ENCODE peak calls at places on chromosomes 16 and 17, in five cellular contexts. D is left ventricle myocardium inferior, J is left colon, H is activated T-cell treated with anti-CD3 and anti-CD28 coated beads for 48 hours, R is H9. Q is an unnamed sample.

GRCh38 chr16:12120331-12120981 is 143.9 kb downstream of the SNX29 start:
- DNase-seq in D (peak; percentile 46), J (no peak), H (no peak), R (no peak), Q (no peak)

GRCh38 chr16:50381679-50382440 is 13.1 kb upstream of the BRD7 start:
- DNase-seq in D (no peak), J (no peak), H (no peak), R (peak; percentile 74), Q (no peak)

GRCh38 chr16:77805403-77805802 is 17.0 kb downstream of the VAT1L start:
- DNase-seq in D (peak; percentile 61), J (no peak), H (no peak), R (no peak), Q (no peak)

GRCh38 chr16:53417976-53418375 is 16.3 kb upstream of the RBL2 start:
- DNase-seq in D (no peak), J (no peak), H (no peak), R (no peak), Q (no peak)

GRCh38 chr17:64783556-64784352 is 121.6 kb upstream of the SMURF2 start:
- DNase-seq in D (no peak), J (no peak), H (no peak), R (no peak), Q (no peak)

GRCh38 chr16:21184834-21185233 is 26.4 kb downstream of the LDAF1 start:
- DNase-seq in D (no peak), J (no peak), H (peak; percentile 20), R (no peak), Q (no peak)

GRCh38 chr17:79035686-79036085 is 11.7 kb downstream of the C1QTNF1 start:
- DNase-seq in D (no peak), J (no peak), H (no peak), R (no peak), Q (no peak)

GRCh38 chr16:15811778-15812750 is 44.8 kb downstream of the MYH11 start:
- DNase-seq in D (no peak), J (peak; percentile 43), H (no peak), R (no peak), Q (peak; percentile 86)

GRCh38 chr17:42667088-42667951 is 8.2 kb downstream of the TUBG2 start:
- DNase-seq in D (no peak), J (peak; percentile 80), H (no peak), R (peak; percentile 58), Q (no peak)

GRCh38 chr16:30351586-30352419 is 3.3 kb downstream of the CD2BP2 start:
- DNase-seq in D (peak; percentile 76), J (peak; percentile 67), H (no peak), R (no peak), Q (no peak)

GRCh38 chr17:17779015-17779611 is 57.7 kb downstream of the SREBF1 start:
- DNase-seq in D (no peak), J (no peak), H (no peak), R (no peak), Q (no peak)

GRCh38 chr16:1656808-1657617 is 21.1 kb upstream of the JPT2 start:
- DNase-seq in D (peak; percentile 80), J (no peak), H (no peak), R (no peak), Q (no peak)

GRCh38 chr17:47945080-47945479 is 3.7 kb downstream of the PNPO start:
- DNase-seq in D (no peak), J (no peak), H (no peak), R (no peak), Q (no peak)

GRCh38 chr17:78414178-78415162 is 36.0 kb downstream of the PGS1 start:
- DNase-seq in D (no peak), J (no peak), H (peak; percentile 35), R (no peak), Q (no peak)

GRCh38 chr17:14864127-14864526 is 401.0 kb downstream of the PMP22 start:
- DNase-seq in D (no peak), J (no peak), H (no peak), R (no peak), Q (no peak)

GRCh38 chr17:42276609-42277341 is 584 bp upstream of the STAT5B start:
- DNase-seq in D (peak; percentile 70), J (peak; percentile 77), H (no peak), R (peak; percentile 69), Q (peak; percentile 38)

GRCh38 chr16:77238593-77238992 is 39.4 kb downstream of the SYCE1L start:
- DNase-seq in D (no peak), J (no peak), H (no peak), R (no peak), Q (peak; percentile 75)

GRCh38 chr16:1102921-1103648 is 7.0 kb upstream of the C1QTNF8 start:
- DNase-seq in D (peak; percentile 60), J (no peak), H (peak; percentile 72), R (peak; percentile 69), Q (peak; percentile 23)

GRCh38 chr17:55772086-55772485 is 21.2 kb downstream of the PCTP start:
- DNase-seq in D (no peak), J (no peak), H (no peak), R (no peak), Q (no peak)

GRCh38 chr17:32933881-32934280 is 5.9 kb downstream of the TMEM98 start:
- DNase-seq in D (no peak), J (no peak), H (no peak), R (no peak), Q (no peak)

GRCh38 chr16:87648236-87648635 is 45.9 kb downstream of the JPH3 start:
- DNase-seq in D (no peak), J (no peak), H (no peak), R (no peak), Q (no peak)

GRCh38 chr17:76725580-76726230 is 701 bp downstream of the JMJD6 start:
- DNase-seq in D (peak; percentile 78), J (peak; percentile 87), H (peak; percentile 72), R (peak; percentile 48), Q (no peak)

GRCh38 chr17:42097691-42098661 is at the start of gene ZNF385C:
- DNase-seq in D (no peak), J (no peak), H (peak; percentile 29), R (peak; percentile 74), Q (peak; percentile 8)

GRCh38 chr17:19288453-19288852 is 51.3 kb downstream of the EPN2 start:
- DNase-seq in D (no peak), J (no peak), H (no peak), R (peak; percentile 82), Q (no peak)

GRCh38 chr16:66379571-66379941 is 13.1 kb downstream of the CDH5 start:
- DNase-seq in D (no peak), J (no peak), H (no peak), R (no peak), Q (no peak)

GRCh38 chr16:89350701-89351380 is 133.3 kb downstream of the ZNF778 start:
- DNase-seq in D (no peak), J (no peak), H (peak; percentile 37), R (no peak), Q (no peak)

GRCh38 chr17:78708510-78708973 is 73.5 kb downstream of the CYTH1 start:
- DNase-seq in D (peak; percentile 65), J (peak; percentile 61), H (peak; percentile 57), R (peak; percentile 83), Q (peak; percentile 34)

GRCh38 chr17:49582055-49582703 is 6.5 kb downstream of the NXPH3 start:
- DNase-seq in D (no peak), J (no peak), H (no peak), R (no peak), Q (no peak)

GRCh38 chr17:59643159-59643857 is 23.6 kb downstream of the CLTC start:
- DNase-seq in D (no peak), J (no peak), H (no peak), R (no peak), Q (no peak)

GRCh38 chr16:30774367-30775130 is 12.4 kb downstream of the RNF40 start:
- DNase-seq in D (no peak), J (no peak), H (no peak), R (no peak), Q (no peak)

GRCh38 chr16:4531816-4532215 is 6.8 kb downstream of the CDIP1 start:
- DNase-seq in D (no peak), J (no peak), H (no peak), R (no peak), Q (no peak)

GRCh38 chr17:79182176-79183160 is 107.8 kb downstream of the ENGASE start:
- DNase-seq in D (no peak), J (no peak), H (no peak), R (no peak), Q (no peak)

GRCh38 chr16:11205754-11206459 is 50.1 kb downstream of the SOCS1 start:
- DNase-seq in D (no peak), J (peak; percentile 59), H (no peak), R (no peak), Q (no peak)

GRCh38 chr16:18853694-18854093 is 52.3 kb upstream of the ARL6IP1 start:
- DNase-seq in D (no peak), J (no peak), H (no peak), R (no peak), Q (no peak)

GRCh38 chr16:71474864-71475263 is 12.8 kb upstream of the ZNF23 start:
- DNase-seq in D (no peak), J (no peak), H (no peak), R (no peak), Q (no peak)

GRCh38 chr16:20918486-20919239 is 18.1 kb downstream of the LYRM1 start:
- DNase-seq in D (peak; percentile 74), J (no peak), H (no peak), R (no peak), Q (no peak)

GRCh38 chr16:58628845-58629680 is 563 bp downstream of the CNOT1 start:
- DNase-seq in D (peak; percentile 42), J (peak; percentile 82), H (peak; percentile 43), R (peak; percentile 32), Q (peak; percentile 6)

GRCh38 chr16:21560462-21560861 is 38.9 kb upstream of the METTL9 start:
- DNase-seq in D (no peak), J (no peak), H (no peak), R (no peak), Q (no peak)